ENCODE peak calls at places on chromosomes 11 and 22, in ten cellular contexts. U is midbrain, D is erythroblast, V is iPS DF 19.7, B is brain microvascular endothelial cell, G is NCI-H187, A is GM20000, O is esophagus muscularis mucosa, P is HFFc6, N is amygdala. K is an unnamed sample.
A peak's percentile ranks its signal among the peaks of the same experiment; 100 is the strongest.

GRCh38 chr22:37999640-38000272 is 15.4 kb upstream of the SOX10 start:
- DNase-seq in U (peak; percentile 29), D (no peak), V (no peak), B (peak; percentile 54), G (no peak), A (no peak), O (no peak), P (peak; percentile 5), N (no peak), K (no peak)

GRCh38 chr22:46436595-46437163 is 100.7 kb downstream of the CELSR1 start:
- DNase-seq in U (no peak), D (no peak), V (no peak), B (peak; percentile 51), G (no peak), A (no peak), O (no peak), P (peak; percentile 26), N (no peak), K (no peak)

GRCh38 chr22:44455151-44455962 is 42.7 kb downstream of the RTL6 start:
- DNase-seq in U (no peak), D (no peak), V (no peak), B (no peak), G (peak; percentile 22), A (peak; percentile 53), O (peak; percentile 74), P (no peak), N (no peak), K (no peak)

GRCh38 chr11:64268687-64269379 is 15.6 kb downstream of the BAD start:
- DNase-seq in U (peak; percentile 14), D (peak; percentile 70), V (no peak), B (peak; percentile 35), G (no peak), A (no peak), O (no peak), P (peak; percentile 82), N (no peak), K (no peak)

GRCh38 chr22:46011627-46012181 is 34.7 kb upstream of the WNT7B start:
- DNase-seq in U (no peak), D (no peak), V (no peak), B (no peak), G (no peak), A (no peak), O (no peak), P (no peak), N (no peak), K (no peak)

GRCh38 chr11:1335811-1336761 is 26.7 kb upstream of the TOLLIP start:
- DNase-seq in U (peak; percentile 41), D (peak; percentile 81), V (no peak), B (peak; percentile 33), G (no peak), A (peak; percentile 74), O (peak; percentile 94), P (peak; percentile 22), N (no peak), K (no peak)

GRCh38 chr11:124970925-124971324 is 16.9 kb downstream of the CCDC15 start:
- DNase-seq in U (no peak), D (peak; percentile 13), V (peak; percentile 15), B (peak; percentile 6), G (no peak), A (peak; percentile 10), O (no peak), P (peak; percentile 43), N (no peak), K (no peak)

GRCh38 chr22:50348058-50348457 is 4.9 kb downstream of the PPP6R2 start:
- DNase-seq in U (no peak), D (no peak), V (no peak), B (no peak), G (no peak), A (no peak), O (no peak), P (no peak), N (no peak), K (no peak)

GRCh38 chr11:60930394-60930793 is 6.1 kb downstream of the TMEM132A start:
- DNase-seq in U (no peak), D (no peak), V (no peak), B (no peak), G (no peak), A (no peak), O (no peak), P (no peak), N (no peak), K (no peak)

GRCh38 chr11:118878187-118878586 is 5.5 kb upstream of the CXCR5 start:
- DNase-seq in U (no peak), D (no peak), V (no peak), B (no peak), G (no peak), A (no peak), O (no peak), P (no peak), N (no peak), K (no peak)

GRCh38 chr11:19905280-19905853 is 192.7 kb downstream of the NAV2 start:
- DNase-seq in U (peak; percentile 16), D (peak; percentile 9), V (no peak), B (no peak), G (no peak), A (peak; percentile 21), O (no peak), P (peak; percentile 65), N (no peak), K (no peak)